ENCODE peak calls at places on chromosomes 7 and 10, in five cellular contexts. One of them, this sample, is unnamed.

GRCh38 chr7:91880413-91881241 is at the start of gene MTERF1:
- DNase-seq in heart right ventricle: peak; percentile 93
- DNase-seq in cardiac muscle cell: peak; percentile 96
- DNase-seq in astrocyte: peak; percentile 82
- DNase-seq in neuronal stem cell: peak; percentile 91
- DNase-seq in this sample: peak; percentile 90

GRCh38 chr10:5971315-5971832 is 6.0 kb downstream of the IL15RA start:
- DNase-seq in heart right ventricle: no peak
- DNase-seq in cardiac muscle cell: peak; percentile 75
- DNase-seq in astrocyte: peak; percentile 83
- DNase-seq in neuronal stem cell: no peak
- DNase-seq in this sample: no peak

GRCh38 chr10:67079126-67079525 is 153.3 kb downstream of the LRRTM3 start:
- DNase-seq in heart right ventricle: no peak
- DNase-seq in cardiac muscle cell: no peak
- DNase-seq in astrocyte: no peak
- DNase-seq in neuronal stem cell: no peak
- DNase-seq in this sample: no peak

GRCh38 chr10:44198780-44199097 is 186.2 kb downstream of the CXCL12 start:
- DNase-seq in heart right ventricle: peak; percentile 34
- DNase-seq in cardiac muscle cell: no peak
- DNase-seq in astrocyte: no peak
- DNase-seq in neuronal stem cell: no peak
- DNase-seq in this sample: no peak

GRCh38 chr7:50599385-50599784 is 34.2 kb upstream of the DDC start:
- DNase-seq in heart right ventricle: no peak
- DNase-seq in cardiac muscle cell: no peak
- DNase-seq in astrocyte: no peak
- DNase-seq in neuronal stem cell: no peak
- DNase-seq in this sample: no peak

GRCh38 chr7:128353610-128354009 is 7.9 kb downstream of the PRRT4 start:
- DNase-seq in heart right ventricle: no peak
- DNase-seq in cardiac muscle cell: no peak
- DNase-seq in astrocyte: no peak
- DNase-seq in neuronal stem cell: no peak
- DNase-seq in this sample: no peak

GRCh38 chr10:108363566-108363965 is 1199.1 kb upstream of the SORCS1 start:
- DNase-seq in heart right ventricle: no peak
- DNase-seq in cardiac muscle cell: no peak
- DNase-seq in astrocyte: no peak
- DNase-seq in neuronal stem cell: no peak
- DNase-seq in this sample: no peak

GRCh38 chr10:69389827-69390490 is 26.8 kb downstream of the TACR2 start:
- DNase-seq in heart right ventricle: peak; percentile 35
- DNase-seq in cardiac muscle cell: peak; percentile 88
- DNase-seq in astrocyte: peak; percentile 32
- DNase-seq in neuronal stem cell: no peak
- DNase-seq in this sample: no peak

GRCh38 chr10:6803429-6803783 is 223.3 kb upstream of the PRKCQ start:
- DNase-seq in heart right ventricle: no peak
- DNase-seq in cardiac muscle cell: no peak
- DNase-seq in astrocyte: no peak
- DNase-seq in neuronal stem cell: no peak
- DNase-seq in this sample: no peak

GRCh38 chr7:55202150-55202913 is 162.8 kb upstream of the LANCL2 start:
- DNase-seq in heart right ventricle: no peak
- DNase-seq in cardiac muscle cell: no peak
- DNase-seq in astrocyte: no peak
- DNase-seq in neuronal stem cell: no peak
- DNase-seq in this sample: no peak

DNA sequence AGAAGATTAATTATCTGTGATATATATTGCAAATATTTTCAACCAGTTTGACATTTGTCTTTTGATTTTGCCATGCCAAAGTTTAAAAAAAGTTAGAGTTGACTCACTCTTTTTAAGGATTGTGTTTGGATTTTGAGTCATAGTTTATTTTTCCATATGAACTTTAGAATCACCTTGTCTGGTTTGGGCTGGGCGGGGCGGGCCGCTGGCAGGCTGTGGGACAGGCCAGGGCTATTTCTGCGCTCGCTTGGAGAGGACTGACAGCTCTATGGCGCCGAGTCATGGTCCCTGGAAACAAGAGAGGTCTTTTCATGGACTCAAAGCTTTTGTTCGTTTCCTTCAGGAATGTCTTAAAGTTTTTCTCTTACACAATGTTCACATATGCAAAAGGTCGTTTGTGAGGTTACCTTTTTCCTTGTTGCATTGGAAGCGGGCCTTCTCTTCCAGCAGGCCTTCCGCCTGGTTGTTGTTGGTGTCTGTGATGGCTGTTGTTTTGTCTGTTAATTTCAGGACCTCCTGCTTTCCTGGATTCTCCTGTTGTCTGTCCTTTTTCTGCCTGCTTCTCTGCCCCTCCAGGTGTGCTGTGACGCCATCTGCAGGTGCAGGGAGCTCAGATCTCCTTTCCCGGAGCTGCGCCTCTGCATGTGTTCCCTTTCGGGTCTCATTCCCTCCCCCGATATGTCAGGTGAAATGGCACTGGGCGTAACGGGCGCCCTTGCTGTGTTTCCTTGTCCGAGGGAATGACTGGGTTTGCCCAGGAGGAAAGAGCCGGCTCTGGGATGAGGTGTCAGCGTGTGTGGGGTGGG is 53.8 kb downstream of the INPP5A start:
- DNase-seq in heart right ventricle: peak; percentile 65
- DNase-seq in cardiac muscle cell: peak; percentile 68
- DNase-seq in astrocyte: peak; percentile 83
- DNase-seq in neuronal stem cell: no peak
- DNase-seq in this sample: peak; percentile 53
- H3K4me3 ChIP-seq in heart right ventricle: no peak overlapping the region
- H3K4me3 ChIP-seq in cardiac muscle cell: no peak overlapping the region
- H3K4me3 ChIP-seq in astrocyte: peak overlapping the region; percentile 13
- H3K4me3 ChIP-seq in neuronal stem cell: no peak overlapping the region
- H3K4me3 ChIP-seq in this sample: no peak overlapping the region

GRCh38 chr10:104340099-104340594 is 1.9 kb upstream of the ITPRIP start:
- DNase-seq in heart right ventricle: no peak
- DNase-seq in cardiac muscle cell: no peak
- DNase-seq in astrocyte: no peak
- DNase-seq in neuronal stem cell: no peak
- DNase-seq in this sample: no peak
- H3K4me3 ChIP-seq in heart right ventricle: peak overlapping the region; percentile 86
- H3K4me3 ChIP-seq in cardiac muscle cell: no peak overlapping the region
- H3K4me3 ChIP-seq in astrocyte: no peak overlapping the region
- H3K4me3 ChIP-seq in neuronal stem cell: no peak overlapping the region
- H3K4me3 ChIP-seq in this sample: no peak overlapping the region

GRCh38 chr7:42385912-42386311 is 148.9 kb upstream of the GLI3 start:
- DNase-seq in heart right ventricle: no peak
- DNase-seq in cardiac muscle cell: no peak
- DNase-seq in astrocyte: no peak
- DNase-seq in neuronal stem cell: no peak
- DNase-seq in this sample: no peak

GRCh38 chr7:42378149-42378548 is 141.1 kb upstream of the GLI3 start:
- DNase-seq in heart right ventricle: no peak
- DNase-seq in cardiac muscle cell: no peak
- DNase-seq in astrocyte: no peak
- DNase-seq in neuronal stem cell: no peak
- DNase-seq in this sample: no peak

GRCh38 chr7:42380411-42380810 is 143.4 kb upstream of the GLI3 start:
- DNase-seq in heart right ventricle: no peak
- DNase-seq in cardiac muscle cell: peak; percentile 9
- DNase-seq in astrocyte: peak; percentile 17
- DNase-seq in neuronal stem cell: no peak
- DNase-seq in this sample: no peak
- H3K4me3 ChIP-seq in heart right ventricle: no peak overlapping the region
- H3K4me3 ChIP-seq in cardiac muscle cell: no peak overlapping the region
- H3K4me3 ChIP-seq in astrocyte: no peak overlapping the region
- H3K4me3 ChIP-seq in neuronal stem cell: no peak overlapping the region
- H3K4me3 ChIP-seq in this sample: no peak overlapping the region

GRCh38 chr7:20199015-20199737 is 18.0 kb downstream of the MACC1 start:
- DNase-seq in heart right ventricle: peak; percentile 25
- DNase-seq in cardiac muscle cell: peak; percentile 72
- DNase-seq in astrocyte: peak; percentile 79
- DNase-seq in neuronal stem cell: no peak
- DNase-seq in this sample: no peak
- H3K4me3 ChIP-seq in heart right ventricle: no peak overlapping the region
- H3K4me3 ChIP-seq in cardiac muscle cell: no peak overlapping the region
- H3K4me3 ChIP-seq in astrocyte: no peak overlapping the region
- H3K4me3 ChIP-seq in neuronal stem cell: no peak overlapping the region
- H3K4me3 ChIP-seq in this sample: no peak overlapping the region

DNA sequence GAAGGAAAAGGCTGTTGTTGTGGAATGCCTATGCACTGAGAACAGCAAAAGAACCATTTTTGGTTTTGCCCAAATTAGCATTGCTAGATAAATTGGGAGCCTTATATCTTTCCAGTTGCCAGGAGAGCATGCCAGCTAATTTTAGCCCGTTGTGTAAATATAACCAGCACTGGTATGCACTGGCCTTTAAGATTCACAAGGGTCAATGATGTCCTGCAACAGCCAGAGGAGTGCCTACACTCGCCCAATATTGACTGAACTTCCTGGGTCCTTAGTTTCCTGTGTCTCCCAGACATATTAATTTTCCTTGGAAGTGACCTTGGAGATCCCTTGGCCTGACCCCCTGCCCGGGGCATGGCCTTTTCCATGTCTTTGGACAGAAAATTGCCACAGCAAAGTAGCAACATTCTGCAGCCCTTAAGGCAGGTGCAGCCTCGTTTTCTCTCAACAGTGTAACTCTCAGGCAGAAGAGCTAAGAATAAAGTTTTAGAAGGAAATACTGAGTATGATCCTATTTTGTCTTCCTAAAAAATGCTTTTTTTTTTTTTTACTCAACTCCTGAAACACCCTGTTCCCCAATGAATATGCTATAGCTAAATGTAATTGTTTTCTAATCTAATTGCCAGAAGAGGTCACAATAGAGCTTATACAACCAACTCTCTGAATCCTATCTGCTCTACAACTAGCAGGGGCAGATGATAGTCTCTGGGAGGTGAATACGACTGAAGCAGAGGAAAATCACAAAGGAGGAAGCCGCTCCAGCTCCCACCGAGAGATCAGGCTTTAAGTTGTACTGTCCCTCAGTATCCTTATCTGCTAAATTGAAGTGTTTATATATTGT is 131.9 kb upstream of the PCGF5 start:
- DNase-seq in heart right ventricle: no peak
- DNase-seq in cardiac muscle cell: peak; percentile 45
- DNase-seq in astrocyte: no peak
- DNase-seq in neuronal stem cell: no peak
- DNase-seq in this sample: peak; percentile 29
- H3K4me3 ChIP-seq in heart right ventricle: no peak overlapping the region
- H3K4me3 ChIP-seq in cardiac muscle cell: no peak overlapping the region
- H3K4me3 ChIP-seq in astrocyte: no peak overlapping the region
- H3K4me3 ChIP-seq in neuronal stem cell: no peak overlapping the region
- H3K4me3 ChIP-seq in this sample: no peak overlapping the region

GRCh38 chr10:62638062-62638477 is 166.4 kb upstream of the ADO start:
- DNase-seq in heart right ventricle: no peak
- DNase-seq in cardiac muscle cell: peak; percentile 88
- DNase-seq in astrocyte: peak; percentile 48
- DNase-seq in neuronal stem cell: no peak
- DNase-seq in this sample: no peak
- H3K4me3 ChIP-seq in heart right ventricle: no peak overlapping the region
- H3K4me3 ChIP-seq in cardiac muscle cell: no peak overlapping the region
- H3K4me3 ChIP-seq in astrocyte: no peak overlapping the region
- H3K4me3 ChIP-seq in neuronal stem cell: no peak overlapping the region
- H3K4me3 ChIP-seq in this sample: no peak overlapping the region

GRCh38 chr7:98238976-98239375 is 13.1 kb downstream of the TECPR1 start:
- DNase-seq in heart right ventricle: no peak
- DNase-seq in cardiac muscle cell: no peak
- DNase-seq in astrocyte: peak; percentile 75
- DNase-seq in neuronal stem cell: no peak
- DNase-seq in this sample: no peak
- H3K4me3 ChIP-seq in heart right ventricle: no peak overlapping the region
- H3K4me3 ChIP-seq in cardiac muscle cell: no peak overlapping the region
- H3K4me3 ChIP-seq in astrocyte: no peak overlapping the region
- H3K4me3 ChIP-seq in neuronal stem cell: no peak overlapping the region
- H3K4me3 ChIP-seq in this sample: no peak overlapping the region

This sample was measured in HAP-1.